ENCODE peak calls at places on chromosomes 16 and 17, in ten cellular contexts. K, Q, H, P, L, S, V, B, I and Z are unnamed samples. For H3K4me1, the result is how much of the 10 kb centered on the place peaks cover.

GRCh38 chr17:57943140-57943539 is 12.1 kb downstream of the CUEDC1 start:
- DNase-seq in P (no peak), I (no peak), Q (no peak), B (no peak), S (no peak), V (no peak), K (no peak), H (no peak), L (no peak), Z (no peak)

GRCh38 chr17:6517017-6517416 is 39.3 kb downstream of the PITPNM3 start:
- DNase-seq in V (no peak), H (no peak), L (no peak), K (no peak), P (no peak), Q (no peak), S (no peak), I (no peak), B (no peak), Z (no peak)

GRCh38 chr17:41258406-41258805 is 3.2 kb downstream of the KRTAP9-9 start:
- DNase-seq in H (no peak), L (no peak), P (no peak), Q (no peak), K (no peak), B (no peak), I (no peak), S (no peak), V (no peak), Z (no peak)

GRCh38 chr17:278055-279028 is 74.3 kb downstream of the RPH3AL start:
- DNase-seq in Q (no peak), B (no peak), K (no peak), S (no peak), V (no peak), H (peak), L (no peak), P (no peak), I (no peak), Z (peak)

GRCh38 chr16:22250522-22250921 is 44.4 kb downstream of the EEF2K start:
- DNase-seq in Q (no peak), B (no peak), P (no peak), I (no peak), S (no peak), L (no peak), H (no peak), V (no peak), K (no peak), Z (no peak)

GRCh38 chr17:47948706-47949196 is 7.4 kb downstream of the PNPO start:
- DNase-seq in P (no peak), H (no peak), B (no peak), Q (no peak), K (peak), I (no peak), L (no peak), S (no peak), V (peak), Z (no peak)

GRCh38 chr17:58789160-58789559 is 33.5 kb downstream of the PPM1E start:
- DNase-seq in Q (no peak), H (no peak), P (no peak), I (no peak), S (no peak), K (no peak), L (no peak), B (no peak), V (no peak), Z (no peak)

GRCh38 chr16:70725024-70725911 is 39.4 kb upstream of the MTSS2 start:
- DNase-seq in H (peak), K (peak), Q (peak), V (no peak), L (no peak), S (peak), B (no peak), P (no peak), I (no peak), Z (no peak)

GRCh38 chr17:29115906-29116651 is 64.1 kb downstream of the MYO18A start:
- DNase-seq in V (peak), P (no peak), S (no peak), K (no peak), Q (peak), I (no peak), L (no peak), H (no peak), B (peak), Z (no peak)

GRCh38 chr16:52592778-52593177 is 45.8 kb upstream of the TOX3 start:
- DNase-seq in B (no peak), S (no peak), Q (no peak), H (no peak), V (no peak), P (no peak), I (no peak), L (no peak), K (no peak), Z (no peak)

GRCh38 chr17:70621593-70621992 is 452.3 kb downstream of the KCNJ2 start:
- DNase-seq in Q (no peak), H (no peak), S (no peak), K (no peak), V (no peak), I (no peak), L (no peak), P (no peak), B (no peak), Z (no peak)

GRCh38 chr16:54402873-54403272 is 116.3 kb upstream of the IRX3 start:
- DNase-seq in P (no peak), K (no peak), V (no peak), I (no peak), S (no peak), H (no peak), L (no peak), Q (no peak), B (no peak), Z (no peak)

GRCh38 chr17:9451919-9452318 is 123.7 kb downstream of the STX8 start:
- DNase-seq in Q (no peak), V (peak), K (no peak), B (no peak), S (no peak), I (no peak), P (no peak), L (no peak), H (no peak), Z (no peak)

GRCh38 chr17:60455378-60455777 is 33.1 kb downstream of the CHCT1 start:
- DNase-seq in Q (no peak), S (no peak), L (no peak), H (no peak), B (no peak), K (no peak), V (no peak), I (no peak), P (no peak), Z (no peak)

GRCh38 chr16:85936761-85937343 is 37.9 kb downstream of the IRF8 start:
- DNase-seq in H (no peak), S (no peak), P (no peak), Q (no peak), I (no peak), K (no peak), L (no peak), V (no peak), B (peak), Z (no peak)

GRCh38 chr16:62038225-62038624 is 2.0 kb upstream of the CDH8 start:
- DNase-seq in I (no peak), B (no peak), L (no peak), H (no peak), K (no peak), V (no peak), P (no peak), Q (no peak), S (no peak), Z (no peak)

GRCh38 chr17:80800775-80801391 is 190.8 kb upstream of the CHMP6 start:
- DNase-seq in B (no peak), I (no peak), K (no peak), H (no peak), S (no peak), P (no peak), Q (no peak), V (no peak), L (no peak), Z (peak)

GRCh38 chr17:19812407-19812806 is 55.3 kb downstream of the ULK2 start:
- DNase-seq in I (no peak), K (no peak), H (no peak), P (no peak), V (no peak), L (no peak), B (no peak), S (no peak), Q (no peak), Z (no peak)

GRCh38 chr16:81367821-81368220 is 53.1 kb downstream of the GAN start:
- DNase-seq in L (no peak), B (no peak), V (no peak), I (no peak), P (no peak), S (no peak), H (no peak), Q (no peak), K (no peak), Z (no peak)

GRCh38 chr17:57182621-57183020 is 73.7 kb upstream of the MSI2 start:
- DNase-seq in Q (no peak), I (no peak), V (no peak), P (no peak), H (no peak), S (no peak), L (no peak), B (no peak), K (no peak), Z (no peak)

GRCh38 chr16:48535831-48536599 is 74.0 kb downstream of the N4BP1 start:
- DNase-seq in H (peak), P (no peak), K (no peak), Q (no peak), V (no peak), B (no peak), I (no peak), S (peak), L (peak), Z (peak)

GRCh38 chr17:28684963-28685362 is 23.0 kb downstream of the SUPT6H start:
- DNase-seq in B (no peak), I (no peak), P (no peak), H (peak), K (no peak), Q (no peak), L (no peak), S (no peak), V (peak), Z (no peak)

GRCh38 chr17:30375661-30376060 is 3.1 kb upstream of the CPD start:
- DNase-seq in V (no peak), Q (no peak), K (no peak), S (no peak), L (no peak), B (no peak), I (no peak), P (no peak), H (no peak), Z (no peak)

GRCh38 chr17:74861554-74862107 is 1.9 kb upstream of the GRIN2C start:
- DNase-seq in K (no peak), V (no peak), L (peak), S (no peak), B (no peak), H (no peak), Q (no peak), P (no peak), I (no peak), Z (no peak)

GRCh38 chr17:74858672-74859438 is 830 bp downstream of the GRIN2C start:
- DNase-seq in B (no peak), S (no peak), K (no peak), Q (no peak), P (no peak), L (no peak), H (no peak), V (no peak), I (no peak), Z (no peak)

GRCh38 chr17:74860229-74860998 is 729 bp upstream of the GRIN2C start:
- DNase-seq in S (no peak), K (no peak), L (no peak), Q (no peak), I (no peak), P (no peak), H (no peak), B (no peak), V (no peak), Z (no peak)

GRCh38 chr17:74860999-74861553 is 1.4 kb upstream of the GRIN2C start:
- DNase-seq in P (no peak), B (no peak), Q (no peak), K (no peak), L (peak), V (no peak), S (no peak), H (no peak), I (no peak), Z (no peak)

DNA sequence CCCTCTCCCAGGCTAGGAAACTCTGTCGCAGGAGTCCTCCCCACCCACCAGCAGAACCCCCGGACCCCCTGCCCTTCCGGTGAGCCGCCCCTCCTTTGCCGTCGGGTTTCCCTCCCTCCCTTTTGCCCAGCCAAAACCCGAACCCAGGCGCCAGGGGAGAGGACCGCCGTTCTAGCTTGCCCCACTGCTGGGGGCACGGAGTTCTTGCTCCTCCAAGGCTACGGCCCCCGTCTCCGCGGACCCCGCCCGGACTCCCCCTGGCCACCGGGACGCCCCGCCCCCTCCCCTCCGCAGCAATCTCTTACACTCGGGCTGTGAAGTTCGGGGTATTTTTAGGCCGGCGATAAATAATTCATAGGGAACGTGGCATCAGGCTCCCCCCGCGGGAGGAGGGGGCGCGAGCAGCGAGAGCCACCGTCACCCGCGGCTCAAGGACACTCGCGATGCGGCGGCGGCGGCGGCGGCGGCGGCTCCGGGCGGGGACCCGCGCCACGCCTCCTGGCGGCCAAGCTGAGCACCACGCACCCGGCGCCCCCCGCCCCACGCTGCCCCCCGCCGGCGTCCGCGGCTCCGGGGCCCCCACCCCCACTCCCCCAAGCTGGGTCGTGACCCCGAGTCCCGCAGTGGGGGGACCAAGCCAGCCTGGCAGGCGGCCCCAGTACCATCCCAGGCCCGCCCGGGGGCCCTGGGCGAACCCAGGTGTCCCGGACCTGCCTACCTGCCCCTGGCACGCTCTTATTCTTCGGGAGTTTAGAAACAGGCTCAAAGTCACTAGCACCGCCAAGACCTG is at the start of gene GRIN2C:
- DNase-seq in L (no peak), B (peak), V (no peak), P (no peak), Q (no peak), I (no peak), S (no peak), K (no peak), H (no peak), Z (no peak)
- H3K4me3 ChIP-seq in L (no peak), B (peak), V (peak), P (no peak), Q (no peak), I (peak), S (peak), K (no peak), H (no peak), Z (peak)

GRCh38 chr17:34412965-34413441 is 50.0 kb upstream of the CCL1 start:
- DNase-seq in B (no peak), P (no peak), H (no peak), Q (no peak), V (no peak), S (no peak), K (no peak), I (no peak), L (no peak), Z (no peak)

GRCh38 chr17:34413443-34414076 is 50.5 kb upstream of the CCL1 start:
- DNase-seq in B (no peak), S (no peak), V (no peak), I (no peak), H (no peak), K (no peak), P (no peak), Q (no peak), L (no peak), Z (no peak)

GRCh38 chr17:34414338-34414737 is 51.3 kb upstream of the CCL1 start:
- DNase-seq in I (no peak), S (no peak), L (no peak), K (no peak), Q (no peak), P (no peak), B (no peak), H (no peak), V (no peak), Z (no peak)

GRCh38 chr17:34412534-34412933 is 49.5 kb upstream of the CCL1 start:
- DNase-seq in I (no peak), S (no peak), V (no peak), Q (no peak), B (no peak), K (no peak), P (no peak), H (no peak), L (no peak), Z (no peak)

DNA sequence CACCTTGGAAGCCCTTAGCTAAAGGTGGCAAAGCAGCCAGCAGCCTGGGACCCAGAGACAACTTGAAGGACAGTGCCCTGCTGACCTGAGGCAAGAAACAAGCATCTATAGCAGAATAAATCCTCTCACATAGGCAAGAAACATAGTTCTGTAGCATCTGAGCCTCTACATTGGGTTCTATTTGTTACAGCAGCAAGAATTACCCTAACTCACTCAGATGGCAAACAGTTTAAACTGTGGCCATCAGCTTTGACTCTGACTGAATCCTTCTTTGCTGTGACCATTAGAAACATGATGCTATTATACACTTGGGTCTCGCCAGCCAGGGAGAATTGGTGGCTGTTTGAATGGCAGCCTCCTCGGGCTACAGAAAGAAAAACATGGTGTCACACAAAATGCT is 53.1 kb upstream of the CCL1 start:
- DNase-seq in Q (no peak), S (no peak), B (no peak), H (no peak), L (no peak), P (no peak), I (no peak), V (no peak), K (no peak), Z (no peak)
- H3K27ac ChIP-seq in Q (no peak), S (no peak), B (no peak), H (no peak), L (no peak), P (no peak), I (no peak), V (no peak), K (no peak), Z (no peak)

GRCh38 chr17:81927653-81928496 is at the start of gene MAFG:
- DNase-seq in I (peak), K (peak), L (peak), S (peak), P (peak), B (peak), H (peak), V (peak), Q (peak), Z (peak)
- H3K4me1 ChIP-seq in I (half or more), K (under half), L (half or more), S (half or more), P (under half), B (under half), H (under half), V (under half), Q (under half), Z (under half)

DNA sequence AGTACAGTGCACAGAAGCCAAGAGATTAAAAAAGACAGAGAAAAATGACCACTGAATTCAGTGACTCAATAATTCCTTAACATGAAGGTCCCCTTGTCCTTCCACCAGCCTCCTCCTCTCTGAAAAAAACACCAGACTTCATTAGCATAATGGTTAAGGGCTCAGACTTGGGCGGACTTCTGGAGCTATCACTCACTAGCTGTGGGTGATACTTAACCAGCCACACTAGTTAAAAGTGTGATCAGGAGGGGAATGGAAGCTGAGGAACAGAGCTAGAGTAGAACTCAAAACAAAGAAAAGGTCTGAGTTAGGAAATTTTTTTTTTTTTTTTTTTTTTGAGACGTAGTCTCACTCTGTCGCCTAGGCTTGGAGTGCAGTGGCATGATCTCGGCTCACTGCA is 23.2 kb downstream of the ZNF652 start:
- DNase-seq in S (no peak), Q (no peak), H (no peak), V (no peak), B (no peak), I (no peak), L (no peak), K (no peak), P (no peak), Z (no peak)
- H3K4me3 ChIP-seq in S (no peak), Q (no peak), H (no peak), V (no peak), B (no peak), I (no peak), L (no peak), K (no peak), P (no peak), Z (no peak)

DNA sequence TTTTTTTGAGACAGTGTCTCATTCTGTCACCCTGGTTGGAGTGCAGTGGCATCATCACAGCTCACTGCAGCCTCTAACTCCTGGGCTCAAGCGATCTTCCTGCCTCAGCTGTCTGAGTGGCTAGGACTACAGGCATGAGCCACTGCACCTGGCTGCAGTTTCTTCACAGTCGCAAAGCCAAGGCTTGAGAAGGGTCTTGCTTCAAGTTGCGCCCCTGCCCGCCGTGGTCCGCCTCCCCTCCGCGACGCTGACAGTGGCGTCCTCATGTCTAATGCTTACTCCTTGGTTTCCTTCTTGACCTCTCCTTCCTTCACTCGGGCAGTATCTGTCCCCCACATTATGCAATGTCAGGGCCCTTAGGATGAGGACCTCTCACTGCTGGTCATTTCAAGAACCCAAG is 112.7 kb downstream of the ADCY9 start:
- DNase-seq in S (no peak), I (no peak), L (no peak), Q (no peak), H (no peak), B (no peak), V (no peak), K (no peak), P (no peak), Z (no peak)
- H3K27ac ChIP-seq in S (peak), I (no peak), L (no peak), Q (no peak), H (no peak), B (no peak), V (no peak), K (no peak), P (no peak), Z (no peak)

GRCh38 chr16:87839542-87840461 is 29.5 kb downstream of the SLC7A5 start:
- DNase-seq in B (no peak), L (no peak), Q (no peak), K (no peak), V (no peak), P (no peak), H (no peak), S (no peak), I (no peak), Z (no peak)

GRCh38 chr16:87843678-87844373 is 25.5 kb downstream of the SLC7A5 start:
- DNase-seq in Q (no peak), I (no peak), S (no peak), P (no peak), K (peak), B (no peak), H (no peak), V (no peak), L (no peak), Z (no peak)

GRCh38 chr16:87842209-87842869 is 27.0 kb downstream of the SLC7A5 start:
- DNase-seq in I (no peak), V (no peak), B (no peak), K (peak), P (no peak), L (no peak), H (no peak), S (no peak), Q (no peak), Z (no peak)

GRCh38 chr16:87840462-87840978 is 28.8 kb downstream of the SLC7A5 start:
- DNase-seq in H (no peak), I (no peak), B (no peak), K (no peak), Q (no peak), S (no peak), P (no peak), V (no peak), L (no peak), Z (no peak)

GRCh38 chr16:87841608-87842208 is 27.6 kb downstream of the SLC7A5 start:
- DNase-seq in L (no peak), V (no peak), I (no peak), Q (no peak), H (no peak), S (no peak), B (no peak), K (peak), P (no peak), Z (no peak)
- H3K4me1 ChIP-seq in L (under half), V (half or more), I (half or more), Q (under half), H (under half), S (under half), B (under half), K (under half), P (under half), Z (under half)

GRCh38 chr16:27922433-27922832 is 141.1 kb downstream of the GSG1L start:
- DNase-seq in S (no peak), I (no peak), Q (no peak), K (no peak), V (no peak), B (no peak), H (no peak), L (no peak), P (no peak), Z (peak)
- H3K4me3 ChIP-seq in S (no peak), I (no peak), Q (no peak), K (no peak), V (no peak), B (no peak), H (no peak), L (no peak), P (no peak), Z (no peak)